ENCODE peak calls at places on chromosomes 12 and 14, in five cellular contexts. K, Z, L, D and Q are unnamed samples.
A peak's percentile ranks its signal among the peaks of the same experiment; 100 is the strongest.

GRCh38 chr12:68276400-68276930 is 23.1 kb upstream of the IL22 start:
- DNase-seq in Z (no peak), D (no peak), K (no peak), L (no peak), Q (no peak)

GRCh38 chr12:26711072-26711471 is 121.9 kb downstream of the ITPR2 start:
- DNase-seq in D (no peak), K (no peak), L (no peak), Z (no peak), Q (no peak)

GRCh38 chr14:75711796-75712211 is 50.8 kb downstream of the TTLL5 start:
- DNase-seq in K (no peak), L (peak; percentile 96), D (no peak), Z (no peak), Q (peak; percentile 75)

GRCh38 chr14:71555654-71556559 is 376.3 kb upstream of the RGS6 start:
- DNase-seq in K (no peak), D (peak; percentile 29), Z (peak; percentile 27), L (no peak), Q (no peak)

GRCh38 chr14:96408608-96409007 is 16.7 kb downstream of the AK7 start:
- DNase-seq in K (no peak), D (no peak), L (no peak), Z (no peak), Q (no peak)

GRCh38 chr12:26112703-26113147 is 12.1 kb downstream of the BHLHE41 start:
- DNase-seq in L (peak; percentile 95), Z (no peak), D (no peak), K (no peak), Q (no peak)

GRCh38 chr12:23640754-23641153 is 308.7 kb downstream of the SOX5 start:
- DNase-seq in K (peak; percentile 22), L (no peak), D (no peak), Z (no peak), Q (no peak)

GRCh38 chr14:55309761-55310365 is 38.6 kb downstream of the FBXO34 start:
- DNase-seq in K (no peak), D (no peak), L (no peak), Z (no peak), Q (no peak)

GRCh38 chr12:57126561-57126960 is 1.7 kb upstream of the LRP1 start:
- DNase-seq in D (no peak), L (no peak), K (no peak), Z (no peak), Q (no peak)

GRCh38 chr14:29144598-29144997 is 378.0 kb downstream of the FOXG1 start:
- DNase-seq in Z (no peak), D (no peak), K (no peak), L (peak; percentile 66), Q (no peak)

GRCh38 chr12:121774968-121775474 is 18.5 kb downstream of the RHOF start:
- DNase-seq in L (no peak), D (no peak), Z (no peak), K (no peak), Q (no peak)

GRCh38 chr14:89382487-89383170 is 34.4 kb downstream of the FOXN3 start:
- DNase-seq in L (no peak), D (no peak), Z (no peak), K (no peak), Q (no peak)

GRCh38 chr12:119178544-119179334 is at the start of gene HSPB8:
- DNase-seq in Z (no peak), D (no peak), K (no peak), L (peak; percentile 47), Q (no peak)

GRCh38 chr12:48681416-48681737 is 661 bp downstream of the KANSL2 start:
- DNase-seq in L (peak; percentile 11), D (no peak), K (no peak), Z (no peak), Q (no peak)

GRCh38 chr14:72812292-72812851 is 81.5 kb downstream of the DPF3 start:
- DNase-seq in Z (no peak), K (no peak), D (no peak), L (no peak), Q (no peak)

GRCh38 chr12:124747426-124748161 is 116.1 kb downstream of the SCARB1 start:
- DNase-seq in Z (no peak), D (no peak), K (no peak), L (peak; percentile 98), Q (peak; percentile 88)
- H3K27ac ChIP-seq in Z (no peak overlapping the region), D (no peak overlapping the region), K (no peak overlapping the region), L (peak overlapping the region; percentile 79), Q (no peak overlapping the region)

DNA sequence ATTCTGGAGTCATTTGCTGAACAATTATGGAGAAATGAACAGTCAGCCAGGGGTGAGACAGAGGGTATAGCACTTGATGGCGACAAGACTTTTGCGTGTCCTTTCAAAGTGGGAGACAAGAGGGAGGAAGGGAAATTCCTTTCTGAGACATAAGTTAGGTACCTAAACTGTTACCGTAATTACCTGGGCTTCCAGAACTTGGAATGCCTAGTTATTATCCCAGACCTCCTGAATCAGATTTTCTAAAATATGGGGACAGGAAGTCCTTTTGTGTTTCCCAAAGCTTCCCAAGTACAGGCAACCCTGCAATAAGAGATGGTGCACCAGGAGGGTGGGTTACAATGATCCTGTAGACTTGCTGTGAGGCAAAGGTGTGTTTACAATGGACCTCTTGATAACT is 83.9 kb downstream of the CMKLR1 start:
- DNase-seq in K (no peak), Z (no peak), L (no peak), D (no peak), Q (no peak)
- H3K27ac ChIP-seq in K (no peak overlapping the region), Z (no peak overlapping the region), L (no peak overlapping the region), D (no peak overlapping the region), Q (no peak overlapping the region)

GRCh38 chr14:24399981-24400718 is 1.3 kb downstream of the NYNRIN start:
- DNase-seq in D (no peak), K (no peak), Z (no peak), L (no peak), Q (no peak)

GRCh38 chr14:24398943-24399801 is at the start of gene NYNRIN:
- DNase-seq in Z (peak; percentile 15), D (peak; percentile 22), L (no peak), K (no peak), Q (no peak)

GRCh38 chr14:24397639-24398297 is 1.0 kb upstream of the NYNRIN start:
- DNase-seq in L (no peak), D (no peak), Z (no peak), K (no peak), Q (no peak)

GRCh38 chr14:24395609-24396580 is 2.9 kb upstream of the NYNRIN start:
- DNase-seq in Z (no peak), D (no peak), L (no peak), K (no peak), Q (peak; percentile 71)

DNA sequence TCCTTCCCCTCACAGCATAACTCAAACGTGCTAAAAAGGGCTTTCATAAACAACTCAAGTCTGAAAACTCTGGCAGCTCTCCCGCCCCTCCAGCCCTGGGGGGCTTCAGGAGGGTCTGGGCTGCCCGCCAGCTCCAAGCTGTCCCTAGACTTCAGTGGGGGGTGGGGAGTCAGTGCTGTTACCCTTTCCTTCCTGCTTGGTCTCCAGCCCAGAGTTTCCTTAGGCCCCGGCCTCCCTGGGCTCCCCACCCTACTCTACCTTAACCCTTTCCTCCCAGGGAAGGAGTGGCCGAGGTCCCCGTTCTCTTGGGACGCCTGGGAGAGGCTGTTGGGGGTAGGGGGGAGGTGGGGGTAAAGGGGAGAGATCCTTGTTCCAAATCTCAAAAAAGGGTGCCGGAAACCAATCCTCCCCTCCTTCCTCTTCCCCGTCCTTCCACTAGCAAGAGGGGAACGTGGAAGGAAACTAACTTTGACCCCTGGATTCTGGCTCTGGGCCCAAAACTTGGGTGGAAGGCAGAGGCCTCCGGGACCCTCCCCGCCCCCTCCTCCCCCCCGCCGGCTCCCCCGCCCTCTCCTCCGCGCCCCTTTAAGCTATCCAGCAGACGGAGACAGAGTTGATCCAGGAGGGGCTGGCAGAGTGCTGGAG is 383 bp upstream of the NYNRIN start:
- DNase-seq in Z (no peak), K (no peak), L (no peak), D (no peak), Q (no peak)
- H3K27ac ChIP-seq in Z (no peak overlapping the region), K (no peak overlapping the region), L (no peak overlapping the region), D (no peak overlapping the region), Q (peak overlapping the region; percentile 97)

GRCh38 chr12:51950682-51951198 is 759 bp upstream of the ACVR1B start:
- DNase-seq in L (no peak), Z (no peak), K (no peak), D (no peak), Q (no peak)
- H3K27ac ChIP-seq in L (no peak overlapping the region), Z (peak overlapping the region; percentile 62), K (no peak overlapping the region), D (no peak overlapping the region), Q (no peak overlapping the region)

GRCh38 chr12:53481108-53481442 is 18.2 kb downstream of the MAP3K12 start:
- DNase-seq in D (no peak), K (no peak), L (no peak), Z (no peak), Q (no peak)

GRCh38 chr12:53479314-53479713 is 19.9 kb downstream of the MAP3K12 start:
- DNase-seq in D (no peak), L (no peak), K (no peak), Z (no peak), Q (no peak)

GRCh38 chr12:53478865-53479264 is 20.4 kb downstream of the MAP3K12 start:
- DNase-seq in D (no peak), K (no peak), L (no peak), Z (no peak), Q (no peak)

GRCh38 chr12:53481957-53482586 is 17.2 kb downstream of the MAP3K12 start:
- DNase-seq in L (peak; percentile 36), Z (no peak), D (no peak), K (no peak), Q (no peak)

DNA sequence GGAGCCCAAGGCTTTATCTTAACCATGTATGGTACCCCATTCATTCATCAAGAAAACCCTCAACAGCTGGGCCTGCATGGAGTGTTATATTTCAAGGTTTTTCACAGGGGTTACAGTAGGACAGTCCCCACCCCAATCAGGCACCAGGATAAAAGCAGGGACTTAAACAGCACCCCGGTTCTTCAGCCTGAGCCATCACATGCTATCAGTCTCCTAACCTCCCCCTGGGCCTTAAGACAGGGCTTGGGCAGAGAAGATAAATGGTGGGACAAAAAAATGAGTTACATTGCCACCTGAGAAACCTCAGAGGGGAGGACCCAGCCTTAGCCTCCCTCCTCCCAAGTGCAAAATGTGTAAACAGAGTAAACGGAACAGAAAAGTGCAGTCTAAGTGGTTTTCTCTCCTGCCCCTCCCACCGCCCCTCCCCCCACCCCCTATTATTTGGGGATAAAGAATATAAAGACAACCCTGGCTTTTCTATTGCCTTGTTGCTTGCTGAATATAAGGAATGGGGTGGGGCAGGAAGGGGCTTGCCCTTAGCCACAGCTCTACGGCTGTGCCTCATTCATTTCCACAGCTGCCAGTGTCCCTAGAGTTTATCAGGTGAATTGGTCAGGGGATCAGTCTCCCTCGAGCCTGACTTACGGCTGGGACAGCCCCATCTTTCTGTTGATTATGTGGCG is 18.7 kb downstream of the MAP3K12 start:
- DNase-seq in L (no peak), K (no peak), Z (no peak), D (no peak), Q (no peak)
- H3K27ac ChIP-seq in L (no peak overlapping the region), K (no peak overlapping the region), Z (no peak overlapping the region), D (no peak overlapping the region), Q (peak overlapping the region; percentile 72)

GRCh38 chr14:59959663-59960062 is 39.7 kb downstream of the LRRC9 start:
- DNase-seq in L (no peak), D (no peak), K (no peak), Z (no peak), Q (no peak)

GRCh38 chr14:59964251-59965007 is 44.5 kb downstream of the LRRC9 start:
- DNase-seq in D (no peak), K (no peak), L (peak; percentile 70), Z (no peak), Q (no peak)

GRCh38 chr14:59961518-59962062 is 41.6 kb downstream of the LRRC9 start:
- DNase-seq in D (no peak), L (no peak), K (no peak), Z (no peak), Q (no peak)
- H3K27ac ChIP-seq in D (no peak overlapping the region), L (no peak overlapping the region), K (no peak overlapping the region), Z (no peak overlapping the region), Q (no peak overlapping the region)